ENCODE peak calls at places on chromosome 1, in four cellular contexts. K is RWPE1, F is stomach, S is body of pancreas. U is an unnamed sample.

GRCh38 chr1:18760156-18760555 is 99.3 kb downstream of the TAS1R2 start:
- DNase-seq in F (no peak), K (no peak), S (no peak), U (no peak)

GRCh38 chr1:119364640-119365039 is 3.9 kb upstream of the HAO2 start:
- DNase-seq in K (peak), S (no peak), F (no peak), U (no peak)

GRCh38 chr1:114023377-114023776 is 44.1 kb downstream of the OLFML3 start:
- DNase-seq in F (no peak), S (no peak), K (no peak), U (no peak)

GRCh38 chr1:38740543-38740942 is 119.0 kb downstream of the RRAGC start:
- DNase-seq in F (no peak), S (no peak), K (peak), U (no peak)

GRCh38 chr1:69671363-69672010 is 103.8 kb downstream of the LRRC7 start:
- DNase-seq in F (peak), S (no peak), K (no peak), U (no peak)

GRCh38 chr1:194442911-194443310 is 1256.5 kb upstream of the B3GALT2 start:
- DNase-seq in S (no peak), K (no peak), F (no peak), U (no peak)

GRCh38 chr1:66300986-66301451 is 232.9 kb upstream of the SGIP1 start:
- DNase-seq in K (peak), F (no peak), S (no peak), U (no peak)

GRCh38 chr1:223776826-223777454 is 64.6 kb downstream of the CAPN2 start:
- DNase-seq in S (no peak), F (no peak), K (no peak), U (peak)

GRCh38 chr1:186741640-186742039 is 61.4 kb upstream of the PTGS2 start:
- DNase-seq in S (no peak), K (no peak), F (no peak), U (no peak)

GRCh38 chr1:20426923-20427322 is 59.1 kb downstream of the CAMK2N1 start:
- DNase-seq in F (no peak), K (peak), S (no peak), U (no peak)

GRCh38 chr1:222631611-222632208 is 13.8 kb downstream of the MIA3 start:
- DNase-seq in K (no peak), S (no peak), F (no peak), U (no peak)

GRCh38 chr1:224090116-224090515 is 23.8 kb upstream of the FBXO28 start:
- DNase-seq in F (no peak), S (no peak), K (no peak), U (no peak)

GRCh38 chr1:153439273-153439672 is 21.2 kb downstream of the S100A7 start:
- DNase-seq in S (no peak), K (no peak), F (no peak), U (peak)

GRCh38 chr1:65422241-65423203 is 2.1 kb downstream of the LEPR start:
- DNase-seq in K (no peak), S (no peak), F (no peak), U (no peak)

GRCh38 chr1:18246543-18246942 is 138.9 kb downstream of the IGSF21 start:
- DNase-seq in K (no peak), S (no peak), F (no peak), U (no peak)

GRCh38 chr1:147641695-147642592 is 28.4 kb downstream of the ACP6 start:
- DNase-seq in F (peak), S (peak), K (peak), U (no peak)

GRCh38 chr1:31765041-31765467 is 914 bp upstream of the ADGRB2 start:
- DNase-seq in S (no peak), F (no peak), K (no peak), U (no peak)

GRCh38 chr1:63794354-63794753 is 20.5 kb downstream of the ROR1 start:
- DNase-seq in F (no peak), K (no peak), S (no peak), U (no peak)

GRCh38 chr1:47562147-47562546 is 124.3 kb downstream of the FOXD2 start:
- DNase-seq in F (no peak), K (no peak), S (no peak), U (no peak)

GRCh38 chr1:27116697-27117096 is 38.2 kb downstream of the SLC9A1 start:
- DNase-seq in K (no peak), S (no peak), F (no peak), U (no peak)

GRCh38 chr1:55233149-55233777 is 18.1 kb upstream of the USP24 start:
- DNase-seq in K (no peak), F (no peak), S (no peak), U (no peak)

GRCh38 chr1:98315309-98315708 is 346.2 kb upstream of the SNX7 start:
- DNase-seq in F (no peak), S (no peak), K (no peak), U (no peak)

GRCh38 chr1:67500413-67500959 is 70.3 kb upstream of the SERBP1 start:
- DNase-seq in S (peak), K (peak), F (peak), U (peak)

GRCh38 chr1:234216116-234216703 is 157.0 kb upstream of the COA6 start:
- DNase-seq in K (no peak), S (no peak), F (no peak), U (no peak)
- TF ChIP-seq CTCF in K (no peak), S (no peak), F (no peak), U (no peak)

GRCh38 chr1:3356827-3357457 is 97.5 kb upstream of the ARHGEF16 start:
- DNase-seq in F (no peak), S (no peak), K (no peak), U (no peak)
- TF ChIP-seq CTCF in F (no peak), S (no peak), K (no peak), U (no peak)

DNA sequence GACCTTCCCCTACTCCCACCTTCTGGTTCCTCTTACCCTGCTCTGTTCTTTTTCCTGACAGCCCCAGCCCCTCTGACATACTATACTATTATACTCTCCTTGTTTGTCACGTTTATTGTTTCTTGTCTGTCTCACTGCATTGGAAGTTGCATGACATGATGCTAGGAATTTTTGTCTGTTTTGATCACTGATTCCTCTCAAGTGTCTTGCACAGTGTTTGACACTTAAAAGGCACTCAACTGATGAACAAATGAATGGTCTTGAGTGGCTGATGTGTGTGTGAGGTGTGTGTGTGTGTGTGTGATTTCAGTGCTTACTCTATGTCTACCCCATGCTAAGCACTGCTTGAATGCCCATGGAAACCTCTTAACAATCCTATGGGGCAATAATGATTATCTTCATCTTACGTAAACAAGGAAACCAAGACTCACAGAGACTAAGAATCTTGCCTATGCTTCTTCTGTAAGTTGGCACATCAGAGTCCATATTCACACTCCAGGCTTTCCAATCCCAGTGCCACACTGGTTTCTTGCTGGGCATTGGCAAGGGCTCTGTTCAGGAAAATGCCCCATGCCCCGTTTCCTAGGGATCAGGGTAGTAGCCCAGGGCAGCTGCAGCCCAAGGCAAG is 59.7 kb downstream of the ATP1A1 start:
- DNase-seq in F (no peak), K (no peak), S (no peak), U (no peak)
- TF ChIP-seq CTCF in F (no peak), K (no peak), S (no peak), U (no peak)

DNA sequence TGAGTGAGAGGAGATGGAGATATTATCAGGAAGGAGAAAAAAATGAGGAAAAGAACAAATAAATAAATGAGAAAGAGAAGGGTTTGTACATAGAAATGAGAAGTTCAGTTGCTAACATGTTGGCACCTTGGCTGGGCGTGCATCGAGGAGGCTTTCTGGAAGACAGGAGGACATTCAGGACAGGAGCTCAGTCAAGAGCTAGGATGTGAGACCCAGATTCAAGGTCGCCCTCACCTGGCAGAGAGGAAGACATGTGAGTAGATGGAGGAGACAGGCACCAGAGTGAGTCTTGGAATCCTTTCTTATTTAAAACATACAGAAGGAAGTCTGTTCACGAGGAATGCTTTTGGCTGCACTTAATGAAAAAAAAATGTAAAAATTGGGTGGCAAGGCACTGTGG is 640.9 kb downstream of the NPHP4 start:
- DNase-seq in F (no peak), K (no peak), S (no peak), U (no peak)
- TF ChIP-seq CTCF in F (no peak), K (no peak), S (no peak), U (no peak)

GRCh38 chr1:102790997-102791396 is 317.3 kb downstream of the COL11A1 start:
- DNase-seq in K (peak), S (no peak), F (no peak), U (no peak)
- TF ChIP-seq CTCF in K (peak), S (no peak), F (no peak), U (peak)

GRCh38 chr1:151787689-151788088 is 2.6 kb downstream of the TDRKH start:
- DNase-seq in F (no peak), K (no peak), S (no peak), U (no peak)

GRCh38 chr1:151790940-151791651 is 796 bp upstream of the TDRKH start:
- DNase-seq in K (peak), S (no peak), F (no peak), U (no peak)

DNA sequence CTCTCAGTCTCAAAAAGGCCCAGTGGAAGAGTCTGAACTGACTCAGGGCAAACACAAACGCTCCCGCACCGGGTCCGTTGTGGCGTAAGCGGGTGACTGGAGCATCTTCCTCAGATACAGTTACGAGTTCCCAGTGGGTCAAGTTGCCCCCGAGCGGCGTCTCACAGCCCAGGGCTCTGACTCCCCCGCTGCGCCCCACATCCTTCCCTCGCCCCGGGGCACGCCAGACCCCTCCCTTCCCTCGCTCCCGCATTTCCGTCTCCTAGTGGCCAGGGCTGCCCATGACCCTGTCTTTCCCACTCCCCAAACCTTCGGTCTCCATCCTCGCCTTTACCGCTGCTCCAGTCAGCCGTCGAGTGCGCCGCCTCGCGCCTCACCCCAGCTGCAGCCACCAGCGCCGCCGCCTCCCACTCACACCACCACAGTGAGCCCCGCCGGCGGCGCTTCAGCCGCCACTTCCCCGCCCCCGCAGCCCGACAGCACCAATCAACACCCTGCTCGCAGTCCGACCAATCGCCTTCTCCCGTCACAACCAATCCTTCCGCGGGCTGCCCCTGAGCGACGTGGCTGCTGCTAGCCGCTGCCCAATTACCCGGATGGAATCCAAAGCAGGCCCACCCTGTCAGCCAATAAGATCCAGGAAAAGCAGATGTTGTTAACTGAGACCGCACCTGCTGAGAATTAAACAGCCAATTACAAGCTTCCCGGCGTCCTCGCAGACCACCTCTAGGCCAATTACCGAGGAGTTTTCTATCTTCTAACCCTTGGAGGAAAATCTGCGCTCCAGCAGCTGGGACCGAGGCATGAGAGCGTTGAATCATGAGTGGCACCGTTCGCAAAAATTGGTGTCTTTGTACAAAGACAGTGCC is at the start of gene TDRKH:
- DNase-seq in F (peak), K (peak), S (peak), U (peak)
- TF ChIP-seq CTCF in F (no peak), K (peak), S (no peak), U (peak)

DNA sequence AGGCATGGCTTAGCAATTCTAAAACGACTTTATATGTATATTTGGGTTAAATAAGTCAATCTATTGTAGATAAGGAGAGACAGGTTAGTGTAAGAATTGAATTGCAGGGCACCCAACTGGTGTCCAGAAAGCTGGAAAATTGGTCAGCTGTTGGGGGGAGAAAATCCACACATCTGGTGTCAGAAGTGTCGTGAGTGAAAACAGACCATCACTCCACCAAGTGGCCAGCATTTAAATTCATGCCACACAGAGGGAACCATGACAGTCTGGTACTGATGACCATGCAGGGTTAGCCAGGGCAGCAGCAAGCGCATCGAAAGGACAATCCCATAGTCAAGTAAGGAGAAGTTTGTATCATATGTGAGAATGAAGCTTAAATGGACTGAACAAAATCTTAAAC is 11.7 kb downstream of the LAX1 start:
- DNase-seq in F (no peak), S (no peak), K (no peak), U (no peak)
- TF ChIP-seq CTCF in F (no peak), S (no peak), K (no peak), U (peak)

GRCh38 chr1:41726899-41727748 is 191.6 kb downstream of the HIVEP3 start:
- DNase-seq in S (no peak), F (peak), K (no peak), U (no peak)
- TF ChIP-seq CTCF in S (no peak), F (no peak), K (no peak), U (no peak)

DNA sequence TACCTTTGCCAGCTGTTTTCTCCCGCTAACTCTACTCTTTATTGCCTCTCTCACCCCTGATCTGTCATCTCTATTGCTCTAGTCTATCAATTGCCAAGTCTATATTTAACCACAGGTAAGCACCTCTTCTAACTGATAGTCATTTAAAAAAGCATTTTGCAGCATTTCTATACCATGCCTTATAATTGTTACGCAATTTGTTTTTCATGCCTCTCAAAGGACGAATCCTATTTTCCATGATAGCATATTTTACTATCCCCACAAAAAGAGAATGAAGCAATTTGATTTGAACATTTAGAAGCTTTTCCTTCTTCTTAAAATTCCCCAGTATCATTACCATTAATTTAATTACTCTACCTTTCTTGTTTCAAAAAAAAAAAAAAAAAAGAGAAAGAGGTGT is 432.8 kb upstream of the ZP4 start:
- DNase-seq in F (no peak), K (no peak), S (no peak), U (no peak)
- TF ChIP-seq CTCF in F (no peak), K (no peak), S (no peak), U (no peak)